ENCODE peak calls at places on chromosomes 1 and 21, in four cellular contexts. Z, M, B and U are unnamed samples.
A peak's percentile ranks its signal among the peaks of the same experiment; 100 is the strongest.

GRCh38 chr1:209229494-209230059 is 353.9 kb upstream of the CAMK1G start:
- DNase-seq in Z (no peak), M (no peak), B (no peak), U (no peak)

GRCh38 chr21:36115138-36115710 is 19.7 kb upstream of the CBR3 start:
- DNase-seq in Z (no peak), M (no peak), B (no peak), U (no peak)

GRCh38 chr1:220363196-220363831 is 91.1 kb upstream of the RAB3GAP2 start:
- DNase-seq in Z (no peak), M (no peak), B (no peak), U (no peak)

GRCh38 chr1:71706030-71706671 is 576.2 kb downstream of the NEGR1 start:
- DNase-seq in Z (no peak), M (no peak), B (no peak), U (no peak)

GRCh38 chr21:46004168-46004861 is 22.7 kb downstream of the COL6A1 start:
- DNase-seq in Z (no peak), M (peak; percentile 3), B (no peak), U (no peak)

GRCh38 chr1:81799939-81800740 is 594 bp upstream of the ADGRL2 start:
- DNase-seq in Z (peak; percentile 70), M (peak; percentile 64), B (peak; percentile 23), U (peak; percentile 33)

GRCh38 chr21:27513016-27513415 is 546.1 kb upstream of the ADAMTS5 start:
- DNase-seq in Z (no peak), M (no peak), B (no peak), U (no peak)

GRCh38 chr1:26602378-26602959 is 72.9 kb downstream of the RPS6KA1 start:
- DNase-seq in Z (no peak), M (peak; percentile 62), B (peak; percentile 22), U (no peak)

GRCh38 chr1:219518906-219519248 is 94.0 kb downstream of the ZC3H11B start:
- DNase-seq in Z (no peak), M (no peak), B (no peak), U (no peak)

GRCh38 chr1:205344010-205344808 is 12.5 kb downstream of the KLHDC8A start:
- DNase-seq in Z (no peak), M (no peak), B (peak; percentile 45), U (peak; percentile 62)

GRCh38 chr1:7587108-7587507 is 184.0 kb upstream of the VAMP3 start:
- DNase-seq in Z (peak; percentile 20), M (no peak), B (no peak), U (no peak)

GRCh38 chr1:159929155-159930051 is 4.1 kb upstream of the TAGLN2 start:
- DNase-seq in Z (no peak), M (peak; percentile 58), B (no peak), U (no peak)

GRCh38 chr1:156926175-156926574 is 5.7 kb downstream of the LRRC71 start:
- DNase-seq in Z (peak; percentile 56), M (no peak), B (peak; percentile 70), U (peak; percentile 81)

GRCh38 chr1:181081399-181081798 is 7.1 kb upstream of the IER5 start:
- DNase-seq in Z (no peak), M (no peak), B (no peak), U (no peak)

GRCh38 chr1:158060001-158060400 is 66.6 kb downstream of the KIRREL1 start:
- DNase-seq in Z (no peak), M (no peak), B (no peak), U (no peak)

GRCh38 chr1:53294557-53294956 is 33.3 kb downstream of the LRP8 start:
- DNase-seq in Z (no peak), M (no peak), B (no peak), U (no peak)

GRCh38 chr1:195082183-195082582 is 1526.1 kb downstream of the KCNT2 start:
- DNase-seq in Z (no peak), M (no peak), B (no peak), U (no peak)

GRCh38 chr21:16588433-16588860 is 858.7 kb downstream of the USP25 start:
- DNase-seq in Z (peak; percentile 56), M (peak; percentile 51), B (peak; percentile 21), U (peak; percentile 16)

GRCh38 chr1:183070923-183071618 is 47.9 kb downstream of the LAMC1 start:
- DNase-seq in Z (no peak), M (no peak), B (no peak), U (no peak)

GRCh38 chr1:173429517-173430477 is 47.3 kb upstream of the PRDX6 start:
- DNase-seq in Z (peak; percentile 80), M (peak; percentile 42), B (peak; percentile 87), U (peak; percentile 87)

GRCh38 chr1:243942196-243943150 is 92.4 kb upstream of the AKT3 start:
- DNase-seq in Z (no peak), M (no peak), B (no peak), U (no peak)

GRCh38 chr21:26964379-26964778 is 2.5 kb downstream of the ADAMTS5 start:
- DNase-seq in Z (no peak), M (no peak), B (peak; percentile 35), U (peak; percentile 27)

GRCh38 chr1:7549693-7550161 is 221.4 kb upstream of the VAMP3 start:
- DNase-seq in Z (peak; percentile 14), M (no peak), B (no peak), U (no peak)

GRCh38 chr1:105608713-105609112 is 1447.8 kb upstream of the PRMT6 start:
- DNase-seq in Z (no peak), M (no peak), B (no peak), U (no peak)
- TF ChIP-seq CTCF in Z (no peak), M (no peak), B (no peak), U (no peak)

GRCh38 chr1:91617242-91617837 is 116.7 kb downstream of the CDC7 start:
- DNase-seq in Z (peak; percentile 77), M (no peak), B (peak; percentile 44), U (peak; percentile 36)
- TF ChIP-seq CTCF in Z (peak; percentile 39), M (peak; percentile 8), B (peak; percentile 24), U (no peak)

DNA sequence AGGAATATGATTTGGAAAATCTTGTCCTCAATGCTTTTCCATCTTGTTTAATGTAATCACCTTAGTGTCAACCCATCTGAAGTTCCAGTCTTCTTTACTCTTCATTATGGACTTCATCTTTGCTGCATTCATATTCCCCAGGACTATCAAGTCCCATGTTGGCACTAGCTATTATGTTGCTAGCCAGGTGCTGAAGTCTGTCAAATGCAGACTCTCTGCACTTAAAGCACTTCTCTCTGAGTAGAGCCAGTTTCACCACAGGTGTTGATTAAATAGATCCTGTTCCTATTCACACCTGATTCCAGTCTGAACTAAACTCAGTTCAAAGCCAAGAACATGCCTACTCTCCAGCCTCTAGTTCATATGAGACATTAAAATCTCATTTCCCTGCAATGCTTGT is 75.0 kb upstream of the PKN2 start:
- DNase-seq in Z (no peak), M (no peak), B (no peak), U (no peak)
- TF ChIP-seq CTCF in Z (no peak), M (no peak), B (no peak), U (no peak)

GRCh38 chr1:225815526-225816178 is 5.7 kb downstream of the EPHX1 start:
- DNase-seq in Z (no peak), M (no peak), B (no peak), U (no peak)
- TF ChIP-seq CTCF in Z (no peak), M (no peak), B (no peak), U (no peak)

GRCh38 chr1:204075116-204075636 is 2.3 kb downstream of the SOX13 start:
- DNase-seq in Z (peak; percentile 86), M (no peak), B (peak; percentile 67), U (peak; percentile 78)
- TF ChIP-seq CTCF in Z (no peak), M (no peak), B (peak; percentile 7), U (no peak)

GRCh38 chr21:25701529-25701928 is 33.2 kb downstream of the ATP5PF start:
- DNase-seq in Z (no peak), M (no peak), B (no peak), U (no peak)

DNA sequence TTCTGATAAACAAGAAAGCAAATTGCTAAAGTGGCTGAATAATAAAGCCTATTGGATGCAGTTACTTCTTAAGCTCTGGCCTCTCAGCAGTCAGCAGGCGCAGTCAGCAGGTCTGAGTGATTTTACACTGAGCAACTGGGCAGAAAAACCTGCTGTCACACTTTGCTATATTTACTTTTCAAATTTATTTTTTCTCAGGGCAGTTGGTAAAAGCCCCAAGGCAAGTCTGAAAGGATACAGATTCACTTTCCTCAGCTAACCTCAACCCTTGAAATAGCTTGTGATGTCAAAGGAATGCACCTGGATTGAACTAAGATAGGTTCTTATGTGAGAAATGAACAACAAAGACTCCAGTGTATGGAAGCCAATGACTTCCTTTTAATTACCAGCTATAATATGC is 34.0 kb downstream of the ATP5PF start:
- DNase-seq in Z (no peak), M (no peak), B (no peak), U (no peak)
- TF ChIP-seq CTCF in Z (no peak), M (no peak), B (no peak), U (no peak)

GRCh38 chr1:232066521-232066920 is 439.9 kb downstream of the DISC1 start:
- DNase-seq in Z (no peak), M (no peak), B (no peak), U (no peak)
- TF ChIP-seq CTCF in Z (no peak), M (no peak), B (no peak), U (no peak)

DNA sequence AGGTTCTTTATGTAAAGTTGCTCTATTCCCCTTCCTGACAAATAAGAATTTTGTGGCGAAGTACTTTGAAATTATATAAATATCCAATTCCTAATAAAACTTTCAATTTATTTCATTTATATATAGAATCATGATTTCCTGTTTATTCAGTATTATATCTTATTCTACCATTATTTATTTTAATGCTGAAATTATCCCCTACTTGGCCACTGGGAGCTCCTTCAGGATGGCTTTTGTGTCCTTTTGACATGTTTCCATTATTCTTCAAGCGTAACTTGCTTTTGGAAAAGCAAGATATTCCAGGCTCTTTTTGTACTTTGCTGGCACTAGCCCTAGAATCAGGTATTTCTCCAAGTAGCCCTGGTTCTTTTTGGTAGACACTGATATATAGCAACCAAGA is 67.2 kb upstream of the CACYBP start:
- DNase-seq in Z (no peak), M (no peak), B (no peak), U (no peak)
- TF ChIP-seq CTCF in Z (no peak), M (no peak), B (no peak), U (no peak)